ENCODE peak calls at places on chromosomes 12 and 14, in nine cellular contexts. One of them, this sample, is unnamed.

GRCh38 chr14:28742171-28742846 is 24.3 kb upstream of the FOXG1 start:
- DNase-seq in A549: no peak
- DNase-seq in foreskin fibroblast: no peak
- DNase-seq in stromal cell of bone marrow: no peak
- DNase-seq in activated gamma-delta T cell: no peak
- DNase-seq in mucosa of descending colon: no peak
- DNase-seq in neural progenitor cell: no peak
- DNase-seq in left colon: no peak
- DNase-seq in ACHN: no peak
- DNase-seq in this sample: no peak

GRCh38 chr14:105070760-105071137 is 5.5 kb upstream of the GPR132 start:
- DNase-seq in A549: no peak
- DNase-seq in foreskin fibroblast: no peak
- DNase-seq in stromal cell of bone marrow: no peak
- DNase-seq in activated gamma-delta T cell: no peak
- DNase-seq in mucosa of descending colon: no peak
- DNase-seq in neural progenitor cell: no peak
- DNase-seq in left colon: no peak
- DNase-seq in ACHN: peak
- DNase-seq in this sample: no peak

GRCh38 chr12:114580306-114580705 is 103.7 kb downstream of the TBX3 start:
- DNase-seq in A549: no peak
- DNase-seq in foreskin fibroblast: no peak
- DNase-seq in stromal cell of bone marrow: no peak
- DNase-seq in activated gamma-delta T cell: no peak
- DNase-seq in mucosa of descending colon: no peak
- DNase-seq in neural progenitor cell: no peak
- DNase-seq in left colon: no peak
- DNase-seq in ACHN: no peak
- DNase-seq in this sample: no peak

GRCh38 chr12:131836193-131836592 is 8.0 kb downstream of the MMP17 start:
- DNase-seq in A549: no peak
- DNase-seq in foreskin fibroblast: no peak
- DNase-seq in stromal cell of bone marrow: no peak
- DNase-seq in activated gamma-delta T cell: no peak
- DNase-seq in mucosa of descending colon: no peak
- DNase-seq in neural progenitor cell: no peak
- DNase-seq in left colon: no peak
- DNase-seq in ACHN: peak
- DNase-seq in this sample: no peak

GRCh38 chr12:77847665-77848431 is 17.2 kb downstream of the NAV3 start:
- DNase-seq in A549: no peak
- DNase-seq in foreskin fibroblast: peak
- DNase-seq in stromal cell of bone marrow: peak
- DNase-seq in activated gamma-delta T cell: no peak
- DNase-seq in mucosa of descending colon: no peak
- DNase-seq in neural progenitor cell: no peak
- DNase-seq in left colon: no peak
- DNase-seq in ACHN: no peak
- DNase-seq in this sample: peak

GRCh38 chr12:643478-644292 is 19.6 kb downstream of the NINJ2 start:
- DNase-seq in A549: no peak
- DNase-seq in foreskin fibroblast: no peak
- DNase-seq in stromal cell of bone marrow: no peak
- DNase-seq in activated gamma-delta T cell: no peak
- DNase-seq in mucosa of descending colon: peak
- DNase-seq in neural progenitor cell: no peak
- DNase-seq in left colon: peak
- DNase-seq in ACHN: no peak
- DNase-seq in this sample: no peak

GRCh38 chr14:99562848-99563748 is 40.9 kb downstream of the CCDC85C start:
- DNase-seq in A549: peak
- DNase-seq in foreskin fibroblast: peak
- DNase-seq in stromal cell of bone marrow: no peak
- DNase-seq in activated gamma-delta T cell: no peak
- DNase-seq in mucosa of descending colon: peak
- DNase-seq in neural progenitor cell: peak
- DNase-seq in left colon: peak
- DNase-seq in ACHN: peak
- DNase-seq in this sample: no peak

GRCh38 chr14:71202881-71203280 is 295.6 kb downstream of the PCNX1 start:
- DNase-seq in A549: no peak
- DNase-seq in foreskin fibroblast: no peak
- DNase-seq in stromal cell of bone marrow: peak
- DNase-seq in activated gamma-delta T cell: no peak
- DNase-seq in mucosa of descending colon: no peak
- DNase-seq in neural progenitor cell: no peak
- DNase-seq in left colon: no peak
- DNase-seq in ACHN: no peak
- DNase-seq in this sample: no peak

GRCh38 chr12:62471734-62472133 is 5.1 kb downstream of the MON2 start:
- DNase-seq in A549: no peak
- DNase-seq in foreskin fibroblast: no peak
- DNase-seq in stromal cell of bone marrow: no peak
- DNase-seq in activated gamma-delta T cell: no peak
- DNase-seq in mucosa of descending colon: no peak
- DNase-seq in neural progenitor cell: no peak
- DNase-seq in left colon: no peak
- DNase-seq in ACHN: no peak
- DNase-seq in this sample: no peak

GRCh38 chr12:74408601-74409166 is 129.0 kb upstream of the ATXN7L3B start:
- DNase-seq in A549: no peak
- DNase-seq in foreskin fibroblast: no peak
- DNase-seq in stromal cell of bone marrow: no peak
- DNase-seq in activated gamma-delta T cell: no peak
- DNase-seq in mucosa of descending colon: no peak
- DNase-seq in neural progenitor cell: peak
- DNase-seq in left colon: no peak
- DNase-seq in ACHN: no peak
- DNase-seq in this sample: no peak

GRCh38 chr14:102510616-102511520 is 1.3 kb upstream of the ANKRD9 start:
- DNase-seq in A549: peak
- DNase-seq in foreskin fibroblast: no peak
- DNase-seq in stromal cell of bone marrow: no peak
- DNase-seq in activated gamma-delta T cell: no peak
- DNase-seq in mucosa of descending colon: peak
- DNase-seq in neural progenitor cell: peak
- DNase-seq in left colon: peak
- DNase-seq in ACHN: no peak
- DNase-seq in this sample: no peak

GRCh38 chr12:25278274-25278673 is 27.5 kb upstream of the KRAS start:
- DNase-seq in A549: no peak
- DNase-seq in foreskin fibroblast: no peak
- DNase-seq in stromal cell of bone marrow: no peak
- DNase-seq in activated gamma-delta T cell: no peak
- DNase-seq in mucosa of descending colon: no peak
- DNase-seq in neural progenitor cell: no peak
- DNase-seq in left colon: no peak
- DNase-seq in ACHN: no peak
- DNase-seq in this sample: no peak

GRCh38 chr14:77039285-77040058 is 11.0 kb upstream of the IRF2BPL start:
- DNase-seq in A549: no peak
- DNase-seq in foreskin fibroblast: no peak
- DNase-seq in stromal cell of bone marrow: no peak
- DNase-seq in activated gamma-delta T cell: no peak
- DNase-seq in mucosa of descending colon: no peak
- DNase-seq in neural progenitor cell: no peak
- DNase-seq in left colon: no peak
- DNase-seq in ACHN: peak
- DNase-seq in this sample: no peak

GRCh38 chr12:24231298-24231697 is 281.8 kb upstream of the SOX5 start:
- DNase-seq in A549: no peak
- DNase-seq in foreskin fibroblast: no peak
- DNase-seq in stromal cell of bone marrow: no peak
- DNase-seq in activated gamma-delta T cell: no peak
- DNase-seq in mucosa of descending colon: no peak
- DNase-seq in neural progenitor cell: no peak
- DNase-seq in left colon: no peak
- DNase-seq in ACHN: no peak
- DNase-seq in this sample: no peak

GRCh38 chr14:72929316-72930080 is 3.2 kb downstream of the DCAF4 start:
- DNase-seq in A549: no peak
- DNase-seq in foreskin fibroblast: no peak
- DNase-seq in stromal cell of bone marrow: no peak
- DNase-seq in activated gamma-delta T cell: no peak
- DNase-seq in mucosa of descending colon: no peak
- DNase-seq in neural progenitor cell: no peak
- DNase-seq in left colon: no peak
- DNase-seq in ACHN: no peak
- DNase-seq in this sample: no peak

GRCh38 chr14:73714656-73715081 is 485 bp upstream of the PNMA1 start:
- DNase-seq in A549: no peak
- DNase-seq in foreskin fibroblast: peak
- DNase-seq in stromal cell of bone marrow: no peak
- DNase-seq in activated gamma-delta T cell: no peak
- DNase-seq in mucosa of descending colon: no peak
- DNase-seq in neural progenitor cell: no peak
- DNase-seq in left colon: no peak
- DNase-seq in ACHN: peak
- DNase-seq in this sample: no peak

GRCh38 chr14:51002406-51002984 is 58.2 kb upstream of the PYGL start:
- DNase-seq in A549: no peak
- DNase-seq in foreskin fibroblast: no peak
- DNase-seq in stromal cell of bone marrow: no peak
- DNase-seq in activated gamma-delta T cell: no peak
- DNase-seq in mucosa of descending colon: no peak
- DNase-seq in neural progenitor cell: no peak
- DNase-seq in left colon: no peak
- DNase-seq in ACHN: no peak
- DNase-seq in this sample: no peak

GRCh38 chr12:123126294-123127144 is 24.4 kb downstream of the PITPNM2 start:
- DNase-seq in A549: peak
- DNase-seq in foreskin fibroblast: peak
- DNase-seq in stromal cell of bone marrow: peak
- DNase-seq in activated gamma-delta T cell: no peak
- DNase-seq in mucosa of descending colon: no peak
- DNase-seq in neural progenitor cell: no peak
- DNase-seq in left colon: no peak
- DNase-seq in ACHN: peak
- DNase-seq in this sample: peak

GRCh38 chr12:32477714-32478113 is 78.4 kb downstream of the FGD4 start:
- DNase-seq in A549: no peak
- DNase-seq in foreskin fibroblast: no peak
- DNase-seq in stromal cell of bone marrow: no peak
- DNase-seq in activated gamma-delta T cell: no peak
- DNase-seq in mucosa of descending colon: no peak
- DNase-seq in neural progenitor cell: no peak
- DNase-seq in left colon: no peak
- DNase-seq in ACHN: no peak
- DNase-seq in this sample: no peak

GRCh38 chr12:116675339-116676107 is 62.3 kb downstream of the SPRING1 start:
- DNase-seq in A549: no peak
- DNase-seq in foreskin fibroblast: no peak
- DNase-seq in stromal cell of bone marrow: no peak
- DNase-seq in activated gamma-delta T cell: no peak
- DNase-seq in mucosa of descending colon: no peak
- DNase-seq in neural progenitor cell: peak
- DNase-seq in left colon: no peak
- DNase-seq in ACHN: no peak
- DNase-seq in this sample: no peak

GRCh38 chr14:35999264-35999663 is 173.1 kb downstream of the BRMS1L start:
- DNase-seq in A549: no peak
- DNase-seq in foreskin fibroblast: no peak
- DNase-seq in stromal cell of bone marrow: no peak
- DNase-seq in activated gamma-delta T cell: no peak
- DNase-seq in mucosa of descending colon: no peak
- DNase-seq in neural progenitor cell: no peak
- DNase-seq in left colon: no peak
- DNase-seq in ACHN: no peak
- DNase-seq in this sample: no peak

GRCh38 chr12:3833670-3834310 is 39.4 kb downstream of the PARP11 start:
- DNase-seq in A549: no peak
- DNase-seq in foreskin fibroblast: no peak
- DNase-seq in stromal cell of bone marrow: no peak
- DNase-seq in activated gamma-delta T cell: no peak
- DNase-seq in mucosa of descending colon: no peak
- DNase-seq in neural progenitor cell: peak
- DNase-seq in left colon: no peak
- DNase-seq in ACHN: no peak
- DNase-seq in this sample: no peak

GRCh38 chr14:51884086-51884927 is 23.9 kb downstream of the GNG2 start:
- DNase-seq in A549: no peak
- DNase-seq in foreskin fibroblast: peak
- DNase-seq in stromal cell of bone marrow: no peak
- DNase-seq in activated gamma-delta T cell: no peak
- DNase-seq in mucosa of descending colon: no peak
- DNase-seq in neural progenitor cell: no peak
- DNase-seq in left colon: no peak
- DNase-seq in ACHN: no peak
- DNase-seq in this sample: peak

GRCh38 chr12:5081016-5081415 is 37.3 kb downstream of the KCNA5 start:
- DNase-seq in A549: no peak
- DNase-seq in foreskin fibroblast: no peak
- DNase-seq in stromal cell of bone marrow: no peak
- DNase-seq in activated gamma-delta T cell: no peak
- DNase-seq in mucosa of descending colon: no peak
- DNase-seq in neural progenitor cell: peak
- DNase-seq in left colon: no peak
- DNase-seq in ACHN: no peak
- DNase-seq in this sample: no peak

GRCh38 chr12:55642275-55643068 is 5.8 kb downstream of the OR10P1 start:
- DNase-seq in A549: no peak
- DNase-seq in foreskin fibroblast: no peak
- DNase-seq in stromal cell of bone marrow: no peak
- DNase-seq in activated gamma-delta T cell: no peak
- DNase-seq in mucosa of descending colon: no peak
- DNase-seq in neural progenitor cell: no peak
- DNase-seq in left colon: peak
- DNase-seq in ACHN: no peak
- DNase-seq in this sample: no peak

GRCh38 chr12:12336049-12336411 is 14.0 kb downstream of the MANSC1 start:
- DNase-seq in A549: no peak
- DNase-seq in foreskin fibroblast: no peak
- DNase-seq in stromal cell of bone marrow: no peak
- DNase-seq in activated gamma-delta T cell: no peak
- DNase-seq in mucosa of descending colon: no peak
- DNase-seq in neural progenitor cell: no peak
- DNase-seq in left colon: no peak
- DNase-seq in ACHN: no peak
- DNase-seq in this sample: no peak

GRCh38 chr14:23113346-23114119 is 5.5 kb downstream of the CEBPE start:
- DNase-seq in A549: no peak
- DNase-seq in foreskin fibroblast: peak
- DNase-seq in stromal cell of bone marrow: peak
- DNase-seq in activated gamma-delta T cell: no peak
- DNase-seq in mucosa of descending colon: no peak
- DNase-seq in neural progenitor cell: peak
- DNase-seq in left colon: no peak
- DNase-seq in ACHN: no peak
- DNase-seq in this sample: no peak

GRCh38 chr12:40946612-40947194 is 241.4 kb upstream of the PDZRN4 start:
- DNase-seq in A549: peak
- DNase-seq in foreskin fibroblast: peak
- DNase-seq in stromal cell of bone marrow: peak
- DNase-seq in activated gamma-delta T cell: no peak
- DNase-seq in mucosa of descending colon: no peak
- DNase-seq in neural progenitor cell: peak
- DNase-seq in left colon: no peak
- DNase-seq in ACHN: peak
- DNase-seq in this sample: no peak

GRCh38 chr14:92473261-92473946 is 40.2 kb upstream of the RIN3 start:
- DNase-seq in A549: peak
- DNase-seq in foreskin fibroblast: peak
- DNase-seq in stromal cell of bone marrow: peak
- DNase-seq in activated gamma-delta T cell: no peak
- DNase-seq in mucosa of descending colon: no peak
- DNase-seq in neural progenitor cell: no peak
- DNase-seq in left colon: no peak
- DNase-seq in ACHN: no peak
- DNase-seq in this sample: no peak

GRCh38 chr12:60535363-60535762 is 939.5 kb downstream of the SLC16A7 start:
- DNase-seq in A549: no peak
- DNase-seq in foreskin fibroblast: no peak
- DNase-seq in stromal cell of bone marrow: no peak
- DNase-seq in activated gamma-delta T cell: no peak
- DNase-seq in mucosa of descending colon: no peak
- DNase-seq in neural progenitor cell: no peak
- DNase-seq in left colon: no peak
- DNase-seq in ACHN: no peak
- DNase-seq in this sample: no peak

GRCh38 chr12:63989301-63989845 is 144.9 kb downstream of the SRGAP1 start:
- DNase-seq in A549: no peak
- DNase-seq in foreskin fibroblast: no peak
- DNase-seq in stromal cell of bone marrow: no peak
- DNase-seq in activated gamma-delta T cell: no peak
- DNase-seq in mucosa of descending colon: no peak
- DNase-seq in neural progenitor cell: no peak
- DNase-seq in left colon: no peak
- DNase-seq in ACHN: peak
- DNase-seq in this sample: no peak